ENCODE peak calls at places on chromosomes 12 and 14, in nine cellular contexts. One of them, this sample, is unnamed.

GRCh38 chr14:88380405-88380804 is 5.1 kb upstream of the SPATA7 start:
- DNase-seq in brain microvascular endothelial cell: no peak
- DNase-seq in ovary: no peak
- DNase-seq in right atrium auricular region: no peak
- DNase-seq in SK-N-SH: peak
- DNase-seq in A673: peak
- DNase-seq in left lung: no peak
- DNase-seq in tibial artery: no peak
- DNase-seq in lower lobe of right lung: no peak
- DNase-seq in this sample: peak

GRCh38 chr14:53956427-53957201 is at the start of gene BMP4:
- DNase-seq in A673: peak
- DNase-seq in left lung: peak
- DNase-seq in SK-N-SH: peak
- DNase-seq in ovary: peak
- DNase-seq in right atrium auricular region: peak
- DNase-seq in brain microvascular endothelial cell: peak
- DNase-seq in lower lobe of right lung: peak
- DNase-seq in tibial artery: peak
- DNase-seq in this sample: peak

GRCh38 chr12:98840325-98840724 is 195.2 kb downstream of the APAF1 start:
- DNase-seq in lower lobe of right lung: no peak
- DNase-seq in left lung: no peak
- DNase-seq in ovary: no peak
- DNase-seq in A673: no peak
- DNase-seq in tibial artery: no peak
- DNase-seq in brain microvascular endothelial cell: no peak
- DNase-seq in right atrium auricular region: no peak
- DNase-seq in SK-N-SH: no peak
- DNase-seq in this sample: no peak

GRCh38 chr14:23428686-23429495 is 6.6 kb downstream of the MYH7 start:
- DNase-seq in A673: no peak
- DNase-seq in left lung: no peak
- DNase-seq in right atrium auricular region: no peak
- DNase-seq in ovary: no peak
- DNase-seq in SK-N-SH: no peak
- DNase-seq in lower lobe of right lung: no peak
- DNase-seq in brain microvascular endothelial cell: no peak
- DNase-seq in tibial artery: peak
- DNase-seq in this sample: no peak

GRCh38 chr14:100810861-100811461 is 15.0 kb upstream of the MEG3 start:
- DNase-seq in ovary: no peak
- DNase-seq in SK-N-SH: no peak
- DNase-seq in brain microvascular endothelial cell: no peak
- DNase-seq in A673: no peak
- DNase-seq in left lung: no peak
- DNase-seq in lower lobe of right lung: no peak
- DNase-seq in right atrium auricular region: no peak
- DNase-seq in tibial artery: no peak
- DNase-seq in this sample: peak

GRCh38 chr14:76904740-76905569 is 78.7 kb downstream of the LRRC74A start:
- DNase-seq in A673: peak
- DNase-seq in ovary: no peak
- DNase-seq in tibial artery: peak
- DNase-seq in right atrium auricular region: peak
- DNase-seq in lower lobe of right lung: peak
- DNase-seq in SK-N-SH: peak
- DNase-seq in left lung: no peak
- DNase-seq in brain microvascular endothelial cell: peak
- DNase-seq in this sample: peak

GRCh38 chr14:61262082-61262481 is 19.1 kb downstream of the TMEM30B start:
- DNase-seq in ovary: no peak
- DNase-seq in lower lobe of right lung: no peak
- DNase-seq in tibial artery: no peak
- DNase-seq in A673: no peak
- DNase-seq in right atrium auricular region: no peak
- DNase-seq in SK-N-SH: no peak
- DNase-seq in brain microvascular endothelial cell: no peak
- DNase-seq in left lung: no peak
- DNase-seq in this sample: peak

GRCh38 chr12:56299308-56299852 is 750 bp downstream of the CS start:
- DNase-seq in A673: peak
- DNase-seq in SK-N-SH: no peak
- DNase-seq in brain microvascular endothelial cell: no peak
- DNase-seq in right atrium auricular region: peak
- DNase-seq in tibial artery: no peak
- DNase-seq in ovary: no peak
- DNase-seq in lower lobe of right lung: no peak
- DNase-seq in left lung: no peak
- DNase-seq in this sample: peak

GRCh38 chr14:59630281-59630963 is 53.8 kb upstream of the CCDC175 start:
- DNase-seq in lower lobe of right lung: peak
- DNase-seq in right atrium auricular region: no peak
- DNase-seq in A673: peak
- DNase-seq in SK-N-SH: peak
- DNase-seq in brain microvascular endothelial cell: no peak
- DNase-seq in ovary: no peak
- DNase-seq in tibial artery: peak
- DNase-seq in left lung: peak
- DNase-seq in this sample: no peak

GRCh38 chr14:77212933-77213656 is 31.5 kb downstream of the TMEM63C start:
- DNase-seq in tibial artery: no peak
- DNase-seq in A673: peak
- DNase-seq in ovary: no peak
- DNase-seq in SK-N-SH: peak
- DNase-seq in left lung: no peak
- DNase-seq in brain microvascular endothelial cell: peak
- DNase-seq in right atrium auricular region: no peak
- DNase-seq in lower lobe of right lung: peak
- DNase-seq in this sample: peak

GRCh38 chr12:46944104-46944503 is 118.3 kb upstream of the SLC38A4 start:
- DNase-seq in lower lobe of right lung: no peak
- DNase-seq in ovary: no peak
- DNase-seq in right atrium auricular region: no peak
- DNase-seq in left lung: no peak
- DNase-seq in SK-N-SH: no peak
- DNase-seq in tibial artery: no peak
- DNase-seq in A673: peak
- DNase-seq in brain microvascular endothelial cell: peak
- DNase-seq in this sample: peak

GRCh38 chr12:128932521-128932920 is 79.2 kb downstream of the GLT1D1 start:
- DNase-seq in lower lobe of right lung: no peak
- DNase-seq in ovary: no peak
- DNase-seq in left lung: no peak
- DNase-seq in brain microvascular endothelial cell: no peak
- DNase-seq in SK-N-SH: no peak
- DNase-seq in right atrium auricular region: no peak
- DNase-seq in tibial artery: no peak
- DNase-seq in A673: no peak
- DNase-seq in this sample: no peak

GRCh38 chr14:73741876-73742519 is 27.8 kb upstream of the PNMA1 start:
- DNase-seq in SK-N-SH: peak
- DNase-seq in tibial artery: peak
- DNase-seq in A673: peak
- DNase-seq in lower lobe of right lung: no peak
- DNase-seq in right atrium auricular region: no peak
- DNase-seq in left lung: no peak
- DNase-seq in brain microvascular endothelial cell: no peak
- DNase-seq in ovary: no peak
- DNase-seq in this sample: no peak

GRCh38 chr12:88391556-88391955 is 188.7 kb downstream of the KITLG start:
- DNase-seq in ovary: no peak
- DNase-seq in right atrium auricular region: no peak
- DNase-seq in SK-N-SH: peak
- DNase-seq in A673: peak
- DNase-seq in tibial artery: no peak
- DNase-seq in brain microvascular endothelial cell: peak
- DNase-seq in lower lobe of right lung: no peak
- DNase-seq in left lung: no peak
- DNase-seq in this sample: peak

GRCh38 chr12:88390811-88391210 is 189.5 kb downstream of the KITLG start:
- DNase-seq in right atrium auricular region: no peak
- DNase-seq in ovary: no peak
- DNase-seq in A673: no peak
- DNase-seq in left lung: no peak
- DNase-seq in brain microvascular endothelial cell: no peak
- DNase-seq in lower lobe of right lung: no peak
- DNase-seq in SK-N-SH: no peak
- DNase-seq in tibial artery: no peak
- DNase-seq in this sample: no peak

GRCh38 chr12:88388566-88389269 is 191.6 kb downstream of the KITLG start:
- DNase-seq in tibial artery: no peak
- DNase-seq in lower lobe of right lung: no peak
- DNase-seq in left lung: no peak
- DNase-seq in SK-N-SH: no peak
- DNase-seq in brain microvascular endothelial cell: peak
- DNase-seq in right atrium auricular region: no peak
- DNase-seq in A673: no peak
- DNase-seq in ovary: no peak
- DNase-seq in this sample: peak

DNA sequence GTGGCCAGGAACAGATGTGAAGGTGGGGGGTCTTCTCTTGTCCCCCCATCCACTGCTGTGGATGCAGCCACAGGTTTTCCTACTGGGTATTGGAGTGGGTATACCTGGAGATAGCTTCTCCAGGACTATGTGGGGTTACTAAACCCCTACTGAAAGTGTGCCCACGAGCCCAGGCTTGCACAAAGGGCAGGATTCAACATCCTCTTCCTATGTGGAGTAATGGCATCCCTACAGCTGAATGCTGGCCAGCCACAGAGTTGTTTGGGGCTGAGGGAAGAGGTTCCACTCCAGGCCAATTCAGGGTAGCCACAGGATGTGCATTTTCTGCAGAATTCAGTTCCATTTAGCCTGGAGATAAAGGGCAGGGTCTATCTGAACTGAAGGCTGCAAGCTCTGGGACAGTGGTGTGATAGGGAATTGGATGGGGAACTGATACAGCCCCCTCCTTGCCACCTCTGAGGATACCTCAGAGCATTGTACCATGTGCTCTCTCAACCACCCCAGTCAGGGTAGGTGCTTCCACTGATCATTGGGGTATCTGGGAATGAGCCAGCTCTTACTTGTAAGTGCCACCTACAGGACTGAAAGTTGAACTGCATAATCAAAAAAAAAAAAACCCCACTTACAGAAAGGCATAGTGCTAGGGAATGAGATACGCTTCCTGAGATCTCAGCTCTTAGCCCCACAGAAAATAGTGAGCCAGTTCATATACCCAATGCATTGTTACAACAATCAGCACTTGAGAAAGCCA is 187.1 kb downstream of the KITLG start:
- DNase-seq in tibial artery: no peak
- DNase-seq in right atrium auricular region: no peak
- DNase-seq in ovary: no peak
- DNase-seq in left lung: no peak
- DNase-seq in A673: peak
- DNase-seq in brain microvascular endothelial cell: no peak
- DNase-seq in lower lobe of right lung: no peak
- DNase-seq in SK-N-SH: peak
- DNase-seq in this sample: peak
- TF ChIP-seq CTCF in tibial artery: peak
- TF ChIP-seq CTCF in right atrium auricular region: peak
- TF ChIP-seq CTCF in ovary: no peak
- TF ChIP-seq CTCF in left lung: peak
- TF ChIP-seq CTCF in A673: peak
- TF ChIP-seq CTCF in brain microvascular endothelial cell: peak
- TF ChIP-seq CTCF in lower lobe of right lung: peak
- TF ChIP-seq CTCF in SK-N-SH: peak
- TF ChIP-seq CTCF in this sample: peak

DNA sequence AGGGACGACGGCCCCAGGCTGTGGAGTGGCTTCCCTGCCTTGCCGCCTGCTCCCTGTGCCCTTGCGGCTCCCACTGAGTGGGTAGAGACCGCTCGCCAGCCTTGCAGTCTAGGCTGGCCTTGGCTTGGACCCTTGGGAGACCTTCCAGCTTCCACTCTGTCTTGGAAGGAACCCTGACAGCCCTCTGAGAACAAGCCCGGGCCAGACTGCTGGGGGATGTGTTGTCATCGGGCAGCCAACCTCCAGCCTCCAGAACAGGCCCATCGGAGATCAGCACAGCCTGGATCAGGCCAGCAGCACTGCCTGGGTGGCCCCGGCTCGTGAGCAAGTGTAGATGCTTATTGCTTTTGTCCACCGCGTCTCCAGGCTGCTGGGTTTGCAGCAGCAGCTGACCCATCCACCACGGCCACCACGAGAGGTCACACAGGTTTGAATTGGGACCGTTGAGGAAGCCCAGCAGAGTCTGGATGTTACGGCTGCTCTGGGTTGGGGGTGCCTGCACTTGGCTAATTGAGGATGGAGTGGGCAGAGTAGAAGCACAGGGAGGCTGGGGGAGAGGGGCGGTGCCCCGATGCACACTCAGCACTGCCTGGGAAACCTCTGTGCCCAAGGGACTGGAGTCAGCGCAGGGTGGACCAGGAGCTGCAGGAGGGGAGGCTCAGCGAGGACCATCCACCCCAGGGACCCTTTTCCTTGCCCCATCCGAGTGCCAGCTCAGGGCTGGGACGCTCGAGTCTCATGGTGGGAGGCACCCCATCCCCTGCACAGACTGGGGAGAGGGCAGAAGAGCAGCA is 55.5 kb downstream of the NOC4L start:
- DNase-seq in A673: no peak
- DNase-seq in lower lobe of right lung: no peak
- DNase-seq in brain microvascular endothelial cell: no peak
- DNase-seq in left lung: peak
- DNase-seq in ovary: no peak
- DNase-seq in right atrium auricular region: no peak
- DNase-seq in SK-N-SH: no peak
- DNase-seq in tibial artery: no peak
- DNase-seq in this sample: no peak
- H3K4me3 ChIP-seq in A673: no peak
- H3K4me3 ChIP-seq in lower lobe of right lung: no peak
- H3K4me3 ChIP-seq in brain microvascular endothelial cell: no peak
- H3K4me3 ChIP-seq in left lung: no peak
- H3K4me3 ChIP-seq in ovary: no peak
- H3K4me3 ChIP-seq in right atrium auricular region: no peak
- H3K4me3 ChIP-seq in SK-N-SH: no peak
- H3K4me3 ChIP-seq in tibial artery: no peak
- H3K4me3 ChIP-seq in this sample: no peak

GRCh38 chr12:27652174-27652763 is 44.0 kb upstream of the REP15 start:
- DNase-seq in tibial artery: no peak
- DNase-seq in SK-N-SH: peak
- DNase-seq in left lung: no peak
- DNase-seq in right atrium auricular region: no peak
- DNase-seq in lower lobe of right lung: no peak
- DNase-seq in A673: peak
- DNase-seq in brain microvascular endothelial cell: peak
- DNase-seq in ovary: peak
- DNase-seq in this sample: peak
- TF ChIP-seq CTCF in tibial artery: peak
- TF ChIP-seq CTCF in SK-N-SH: peak
- TF ChIP-seq CTCF in left lung: peak
- TF ChIP-seq CTCF in right atrium auricular region: peak
- TF ChIP-seq CTCF in lower lobe of right lung: peak
- TF ChIP-seq CTCF in A673: peak
- TF ChIP-seq CTCF in brain microvascular endothelial cell: peak
- TF ChIP-seq CTCF in ovary: peak
- TF ChIP-seq CTCF in this sample: peak

DNA sequence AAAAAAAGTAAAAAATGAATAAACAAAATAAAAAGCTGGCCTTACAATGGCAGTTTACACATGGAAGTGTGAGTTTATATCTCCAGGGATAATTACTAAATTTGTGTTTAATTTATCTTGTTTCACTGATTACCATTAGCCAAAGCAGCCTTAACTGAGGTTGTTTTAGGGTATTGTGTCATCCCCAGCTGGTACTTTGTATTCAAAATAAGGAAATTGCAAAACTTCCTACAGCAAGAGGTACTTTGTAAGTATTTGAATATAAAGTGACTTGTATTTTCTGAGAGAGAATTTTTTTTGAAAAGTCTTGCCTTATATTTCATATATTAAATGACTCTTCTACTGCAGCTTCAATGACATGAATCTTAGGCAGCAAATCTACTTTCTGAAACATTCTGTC is 6.6 kb downstream of the FNTB start:
- DNase-seq in SK-N-SH: no peak
- DNase-seq in left lung: no peak
- DNase-seq in brain microvascular endothelial cell: no peak
- DNase-seq in ovary: no peak
- DNase-seq in lower lobe of right lung: no peak
- DNase-seq in tibial artery: no peak
- DNase-seq in right atrium auricular region: no peak
- DNase-seq in A673: no peak
- DNase-seq in this sample: peak
- H3K4me3 ChIP-seq in SK-N-SH: no peak
- H3K4me3 ChIP-seq in left lung: no peak
- H3K4me3 ChIP-seq in brain microvascular endothelial cell: no peak
- H3K4me3 ChIP-seq in ovary: no peak
- H3K4me3 ChIP-seq in lower lobe of right lung: no peak
- H3K4me3 ChIP-seq in tibial artery: no peak
- H3K4me3 ChIP-seq in right atrium auricular region: no peak
- H3K4me3 ChIP-seq in A673: no peak
- H3K4me3 ChIP-seq in this sample: no peak

This sample was measured in cardiac fibroblast.